ENCODE peak calls at places on chromosomes 7 and 10, in seven cellular contexts. One of them, this sample, is unnamed.

GRCh38 chr10:132889091-132889490 is 53.3 kb downstream of the CFAP46 start:
- DNase-seq in AG10803: no peak
- DNase-seq in HL-60: no peak
- DNase-seq in HFF-Myc: no peak
- DNase-seq in hepatocyte: peak; percentile 50
- DNase-seq in fibroblast of lung: no peak
- DNase-seq in transverse colon: no peak
- DNase-seq in this sample: no peak

GRCh38 chr7:90816511-90817142 is 220.5 kb downstream of the CDK14 start:
- DNase-seq in AG10803: peak; percentile 87
- DNase-seq in HL-60: no peak
- DNase-seq in HFF-Myc: peak; percentile 85
- DNase-seq in hepatocyte: peak; percentile 64
- DNase-seq in fibroblast of lung: peak; percentile 100
- DNase-seq in transverse colon: no peak
- DNase-seq in this sample: peak; percentile 98

GRCh38 chr10:10623958-10624590 is 393.6 kb upstream of the CELF2 start:
- DNase-seq in AG10803: no peak
- DNase-seq in HL-60: no peak
- DNase-seq in HFF-Myc: no peak
- DNase-seq in hepatocyte: no peak
- DNase-seq in fibroblast of lung: no peak
- DNase-seq in transverse colon: no peak
- DNase-seq in this sample: no peak

GRCh38 chr7:43516581-43517342 is 66.1 kb upstream of the STK17A start:
- DNase-seq in AG10803: no peak
- DNase-seq in HL-60: no peak
- DNase-seq in HFF-Myc: no peak
- DNase-seq in hepatocyte: no peak
- DNase-seq in fibroblast of lung: peak; percentile 68
- DNase-seq in transverse colon: no peak
- DNase-seq in this sample: no peak

GRCh38 chr10:15254808-15255655 is 86.5 kb upstream of the NMT2 start:
- DNase-seq in AG10803: no peak
- DNase-seq in HL-60: peak; percentile 17
- DNase-seq in HFF-Myc: no peak
- DNase-seq in hepatocyte: no peak
- DNase-seq in fibroblast of lung: no peak
- DNase-seq in transverse colon: no peak
- DNase-seq in this sample: no peak

GRCh38 chr7:57250801-57251200 is 118.6 kb upstream of the ZNF479 start:
- DNase-seq in AG10803: no peak
- DNase-seq in HL-60: no peak
- DNase-seq in HFF-Myc: no peak
- DNase-seq in hepatocyte: no peak
- DNase-seq in fibroblast of lung: no peak
- DNase-seq in transverse colon: no peak
- DNase-seq in this sample: no peak

GRCh38 chr7:29265208-29265923 is 70.8 kb downstream of the CHN2 start:
- DNase-seq in AG10803: peak; percentile 3
- DNase-seq in HL-60: no peak
- DNase-seq in HFF-Myc: no peak
- DNase-seq in hepatocyte: no peak
- DNase-seq in fibroblast of lung: peak; percentile 58
- DNase-seq in transverse colon: no peak
- DNase-seq in this sample: peak; percentile 45

GRCh38 chr7:2225336-2225735 is 7.4 kb downstream of the MAD1L1 start:
- DNase-seq in AG10803: no peak
- DNase-seq in HL-60: no peak
- DNase-seq in HFF-Myc: no peak
- DNase-seq in hepatocyte: no peak
- DNase-seq in fibroblast of lung: no peak
- DNase-seq in transverse colon: no peak
- DNase-seq in this sample: no peak

GRCh38 chr7:38178004-38178694 is at the start of gene STARD3NL:
- DNase-seq in AG10803: peak; percentile 100
- DNase-seq in HL-60: peak; percentile 100
- DNase-seq in HFF-Myc: peak; percentile 100
- DNase-seq in hepatocyte: peak; percentile 99
- DNase-seq in fibroblast of lung: peak; percentile 100
- DNase-seq in transverse colon: peak; percentile 95
- DNase-seq in this sample: peak; percentile 100

GRCh38 chr7:7595451-7595850 is 28.8 kb downstream of the MIOS start:
- DNase-seq in AG10803: peak; percentile 31
- DNase-seq in HL-60: no peak
- DNase-seq in HFF-Myc: no peak
- DNase-seq in hepatocyte: peak; percentile 13
- DNase-seq in fibroblast of lung: peak; percentile 7
- DNase-seq in transverse colon: no peak
- DNase-seq in this sample: peak; percentile 35

GRCh38 chr7:122132341-122132740 is 11.7 kb downstream of the AASS start:
- DNase-seq in AG10803: peak; percentile 71
- DNase-seq in HL-60: no peak
- DNase-seq in HFF-Myc: peak; percentile 9
- DNase-seq in hepatocyte: no peak
- DNase-seq in fibroblast of lung: peak; percentile 82
- DNase-seq in transverse colon: no peak
- DNase-seq in this sample: peak; percentile 64

GRCh38 chr7:18570890-18571478 is 75.4 kb downstream of the HDAC9 start:
- DNase-seq in AG10803: peak; percentile 64
- DNase-seq in HL-60: no peak
- DNase-seq in HFF-Myc: peak; percentile 15
- DNase-seq in hepatocyte: peak; percentile 40
- DNase-seq in fibroblast of lung: peak; percentile 50
- DNase-seq in transverse colon: no peak
- DNase-seq in this sample: peak; percentile 71

GRCh38 chr10:131832056-131832685 is 68.6 kb upstream of the PPP2R2D start:
- DNase-seq in AG10803: no peak
- DNase-seq in HL-60: no peak
- DNase-seq in HFF-Myc: no peak
- DNase-seq in hepatocyte: no peak
- DNase-seq in fibroblast of lung: no peak
- DNase-seq in transverse colon: no peak
- DNase-seq in this sample: no peak

GRCh38 chr7:138223402-138223872 is 147.2 kb downstream of the AKR1D1 start:
- DNase-seq in AG10803: no peak
- DNase-seq in HL-60: no peak
- DNase-seq in HFF-Myc: no peak
- DNase-seq in hepatocyte: no peak
- DNase-seq in fibroblast of lung: no peak
- DNase-seq in transverse colon: no peak
- DNase-seq in this sample: no peak

GRCh38 chr7:87510430-87510875 is 35.0 kb upstream of the ABCB4 start:
- DNase-seq in AG10803: no peak
- DNase-seq in HL-60: no peak
- DNase-seq in HFF-Myc: no peak
- DNase-seq in hepatocyte: no peak
- DNase-seq in fibroblast of lung: no peak
- DNase-seq in transverse colon: no peak
- DNase-seq in this sample: no peak

GRCh38 chr10:624605-625334 is 64.7 kb downstream of the DIP2C start:
- DNase-seq in AG10803: peak; percentile 37
- DNase-seq in HL-60: no peak
- DNase-seq in HFF-Myc: no peak
- DNase-seq in hepatocyte: peak; percentile 84
- DNase-seq in fibroblast of lung: peak; percentile 91
- DNase-seq in transverse colon: peak; percentile 36
- DNase-seq in this sample: peak; percentile 81

GRCh38 chr10:96496281-96496925 is 17.3 kb downstream of the TLL2 start:
- DNase-seq in AG10803: no peak
- DNase-seq in HL-60: no peak
- DNase-seq in HFF-Myc: no peak
- DNase-seq in hepatocyte: peak; percentile 69
- DNase-seq in fibroblast of lung: no peak
- DNase-seq in transverse colon: no peak
- DNase-seq in this sample: peak; percentile 36

GRCh38 chr7:432933-433332 is 86.7 kb downstream of the PDGFA start:
- DNase-seq in AG10803: no peak
- DNase-seq in HL-60: no peak
- DNase-seq in HFF-Myc: no peak
- DNase-seq in hepatocyte: no peak
- DNase-seq in fibroblast of lung: no peak
- DNase-seq in transverse colon: no peak
- DNase-seq in this sample: no peak

GRCh38 chr10:96619120-96619519 is 32.3 kb upstream of the TM9SF3 start:
- DNase-seq in AG10803: no peak
- DNase-seq in HL-60: no peak
- DNase-seq in HFF-Myc: no peak
- DNase-seq in hepatocyte: no peak
- DNase-seq in fibroblast of lung: no peak
- DNase-seq in transverse colon: no peak
- DNase-seq in this sample: no peak

GRCh38 chr7:30359957-30360356 is 75.6 kb downstream of the ZNRF2 start:
- DNase-seq in AG10803: no peak
- DNase-seq in HL-60: no peak
- DNase-seq in HFF-Myc: no peak
- DNase-seq in hepatocyte: no peak
- DNase-seq in fibroblast of lung: no peak
- DNase-seq in transverse colon: no peak
- DNase-seq in this sample: no peak

GRCh38 chr10:119090968-119091367 is 10.4 kb upstream of the EIF3A start:
- DNase-seq in AG10803: peak; percentile 75
- DNase-seq in HL-60: peak; percentile 36
- DNase-seq in HFF-Myc: peak; percentile 70
- DNase-seq in hepatocyte: no peak
- DNase-seq in fibroblast of lung: peak; percentile 85
- DNase-seq in transverse colon: peak; percentile 50
- DNase-seq in this sample: peak; percentile 76

GRCh38 chr7:1402110-1402790 is 57.0 kb downstream of the MICALL2 start:
- DNase-seq in AG10803: no peak
- DNase-seq in HL-60: no peak
- DNase-seq in HFF-Myc: no peak
- DNase-seq in hepatocyte: no peak
- DNase-seq in fibroblast of lung: no peak
- DNase-seq in transverse colon: no peak
- DNase-seq in this sample: no peak

GRCh38 chr10:102322914-102323313 is 72.6 kb upstream of the NFKB2 start:
- DNase-seq in AG10803: peak; percentile 48
- DNase-seq in HL-60: peak; percentile 97
- DNase-seq in HFF-Myc: no peak
- DNase-seq in hepatocyte: no peak
- DNase-seq in fibroblast of lung: peak; percentile 78
- DNase-seq in transverse colon: peak; percentile 14
- DNase-seq in this sample: peak; percentile 50

GRCh38 chr10:13788701-13789447 is 202.1 kb downstream of the PRPF18 start:
- DNase-seq in AG10803: peak; percentile 69
- DNase-seq in HL-60: no peak
- DNase-seq in HFF-Myc: no peak
- DNase-seq in hepatocyte: no peak
- DNase-seq in fibroblast of lung: peak; percentile 66
- DNase-seq in transverse colon: peak; percentile 22
- DNase-seq in this sample: peak; percentile 57

GRCh38 chr10:99532687-99533495 is at the start of gene NKX2-3:
- DNase-seq in AG10803: peak; percentile 8
- DNase-seq in HL-60: no peak
- DNase-seq in HFF-Myc: no peak
- DNase-seq in hepatocyte: peak; percentile 63
- DNase-seq in fibroblast of lung: peak; percentile 23
- DNase-seq in transverse colon: peak; percentile 90
- DNase-seq in this sample: no peak

GRCh38 chr10:131280101-131280500 is 31.4 kb downstream of the TCERG1L start:
- DNase-seq in AG10803: no peak
- DNase-seq in HL-60: no peak
- DNase-seq in HFF-Myc: no peak
- DNase-seq in hepatocyte: no peak
- DNase-seq in fibroblast of lung: no peak
- DNase-seq in transverse colon: no peak
- DNase-seq in this sample: no peak

DNA sequence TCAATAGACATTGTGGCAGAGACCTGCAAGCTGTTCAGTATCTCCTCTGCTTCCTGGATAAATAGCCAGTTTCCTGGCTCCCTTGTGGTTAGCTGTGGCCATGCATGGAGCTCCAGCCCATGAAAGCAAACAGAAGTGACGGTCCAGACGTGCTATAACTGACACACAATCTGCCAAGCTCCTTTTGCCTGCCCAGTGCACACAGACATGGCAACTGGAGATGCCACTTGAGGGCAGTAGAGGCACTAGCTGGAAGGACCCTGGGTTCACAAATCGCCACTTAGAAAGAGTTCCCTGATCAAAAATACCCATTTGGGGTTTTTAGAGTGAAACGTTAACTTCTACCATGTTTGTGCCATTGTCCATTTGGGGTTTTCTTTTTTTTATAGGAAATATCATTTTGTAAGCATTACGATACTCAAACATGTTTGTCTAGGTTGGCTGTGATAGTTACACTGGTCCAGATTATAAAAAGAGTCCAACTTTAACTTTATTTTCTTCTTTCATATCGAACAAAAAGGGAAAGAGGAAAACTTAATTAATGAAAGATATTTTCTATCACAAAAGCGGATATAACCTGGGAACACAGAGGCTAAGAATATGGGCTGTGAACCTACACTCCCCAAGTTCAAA is 31.3 kb downstream of the KIN start:
- DNase-seq in AG10803: peak; percentile 23
- DNase-seq in HL-60: peak; percentile 2
- DNase-seq in HFF-Myc: no peak
- DNase-seq in hepatocyte: peak; percentile 22
- DNase-seq in fibroblast of lung: peak; percentile 13
- DNase-seq in transverse colon: peak; percentile 20
- DNase-seq in this sample: peak; percentile 24
- TF ChIP-seq CTCF in AG10803: peak; percentile 57
- TF ChIP-seq CTCF in HL-60: peak; percentile 22
- TF ChIP-seq CTCF in HFF-Myc: peak; percentile 62
- TF ChIP-seq CTCF in hepatocyte: peak; percentile 34
- TF ChIP-seq CTCF in fibroblast of lung: peak; percentile 55
- TF ChIP-seq CTCF in transverse colon: peak; percentile 39
- TF ChIP-seq CTCF in this sample: peak; percentile 68

GRCh38 chr10:58754419-58755180 is 241.9 kb downstream of the BICC1 start:
- DNase-seq in AG10803: peak; percentile 75
- DNase-seq in HL-60: no peak
- DNase-seq in HFF-Myc: no peak
- DNase-seq in hepatocyte: no peak
- DNase-seq in fibroblast of lung: no peak
- DNase-seq in transverse colon: no peak
- DNase-seq in this sample: peak; percentile 59
- H3K4me3 ChIP-seq in AG10803: no peak overlapping the region
- H3K4me3 ChIP-seq in HL-60: no peak overlapping the region
- H3K4me3 ChIP-seq in HFF-Myc: peak overlapping the region; percentile 30
- H3K4me3 ChIP-seq in hepatocyte: no peak overlapping the region
- H3K4me3 ChIP-seq in fibroblast of lung: no peak overlapping the region
- H3K4me3 ChIP-seq in transverse colon: no peak overlapping the region
- H3K4me3 ChIP-seq in this sample: no peak overlapping the region

GRCh38 chr10:110354322-110354766 is 49.6 kb upstream of the SMNDC1 start:
- DNase-seq in AG10803: peak; percentile 82
- DNase-seq in HL-60: peak; percentile 75
- DNase-seq in HFF-Myc: no peak
- DNase-seq in hepatocyte: peak; percentile 84
- DNase-seq in fibroblast of lung: peak; percentile 73
- DNase-seq in transverse colon: peak; percentile 91
- DNase-seq in this sample: peak; percentile 87
- TF ChIP-seq CTCF in AG10803: peak; percentile 83
- TF ChIP-seq CTCF in HL-60: peak; percentile 88
- TF ChIP-seq CTCF in HFF-Myc: peak; percentile 85
- TF ChIP-seq CTCF in hepatocyte: peak; percentile 62
- TF ChIP-seq CTCF in fibroblast of lung: peak; percentile 87
- TF ChIP-seq CTCF in transverse colon: peak; percentile 88
- TF ChIP-seq CTCF in this sample: peak; percentile 89

DNA sequence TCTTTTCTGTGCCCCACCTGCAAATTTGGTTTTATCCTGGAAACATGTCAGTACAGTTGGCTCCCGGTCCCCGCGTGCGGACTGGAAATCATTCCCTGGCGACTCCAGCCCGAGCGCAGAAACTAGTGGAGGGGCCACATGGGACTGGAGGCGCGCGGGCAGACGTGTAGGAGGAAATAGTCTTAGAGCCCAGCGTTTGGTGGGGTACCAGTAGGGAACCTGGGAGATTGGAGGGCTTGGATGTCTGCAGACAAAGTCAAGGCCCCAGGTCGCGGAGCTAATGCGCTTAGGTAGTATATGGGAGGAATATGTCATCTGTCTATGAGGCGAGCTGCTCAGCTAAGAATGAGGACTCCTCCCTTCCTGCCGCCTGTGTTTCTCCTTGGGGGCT is 1.3 kb downstream of the GALNT17 start:
- DNase-seq in AG10803: no peak
- DNase-seq in HL-60: no peak
- DNase-seq in HFF-Myc: no peak
- DNase-seq in hepatocyte: no peak
- DNase-seq in fibroblast of lung: peak; percentile 3
- DNase-seq in transverse colon: no peak
- DNase-seq in this sample: no peak
- H3K4me3 ChIP-seq in AG10803: no peak overlapping the region
- H3K4me3 ChIP-seq in HL-60: no peak overlapping the region
- H3K4me3 ChIP-seq in HFF-Myc: no peak overlapping the region
- H3K4me3 ChIP-seq in hepatocyte: no peak overlapping the region
- H3K4me3 ChIP-seq in fibroblast of lung: no peak overlapping the region
- H3K4me3 ChIP-seq in transverse colon: peak overlapping the region; percentile 51
- H3K4me3 ChIP-seq in this sample: no peak overlapping the region